ENCODE peak calls at places on chromosomes 6 and 20, in four cellular contexts. One of them, this sample, is unnamed.

GRCh38 chr6:158666637-158667359 is 16.9 kb downstream of the SYTL3 start:
- DNase-seq in A549: no peak
- DNase-seq in HepG2: no peak
- DNase-seq in K562: no peak
- DNase-seq in this sample: peak; percentile 71

GRCh38 chr6:3324262-3324942 is 65.7 kb downstream of the PSMG4 start:
- DNase-seq in HepG2: peak; percentile 17
- DNase-seq in A549: peak; percentile 73
- DNase-seq in K562: peak; percentile 91
- DNase-seq in this sample: peak; percentile 97

GRCh38 chr6:88165877-88166492 is at the start of gene CNR1:
- DNase-seq in K562: no peak
- DNase-seq in A549: peak; percentile 3
- DNase-seq in HepG2: no peak
- DNase-seq in this sample: no peak

GRCh38 chr6:28370440-28370839 is 20.7 kb downstream of the ZKSCAN3 start:
- DNase-seq in HepG2: no peak
- DNase-seq in K562: no peak
- DNase-seq in A549: no peak
- DNase-seq in this sample: no peak

GRCh38 chr6:166675736-166676135 is 48.7 kb upstream of the RPS6KA2 start:
- DNase-seq in A549: no peak
- DNase-seq in HepG2: peak; percentile 13
- DNase-seq in K562: no peak
- DNase-seq in this sample: no peak

GRCh38 chr6:26360451-26361416 is 4.3 kb upstream of the BTN3A2 start:
- DNase-seq in A549: no peak
- DNase-seq in HepG2: no peak
- DNase-seq in K562: no peak
- DNase-seq in this sample: no peak

GRCh38 chr6:162468326-162468725 is 259.2 kb downstream of the PRKN start:
- DNase-seq in HepG2: no peak
- DNase-seq in A549: no peak
- DNase-seq in K562: no peak
- DNase-seq in this sample: no peak

GRCh38 chr20:59785986-59786753 is 147.3 kb downstream of the SYCP2 start:
- DNase-seq in A549: no peak
- DNase-seq in K562: no peak
- DNase-seq in HepG2: no peak
- DNase-seq in this sample: no peak

GRCh38 chr6:145875496-145876244 is 61.1 kb upstream of the FBXO30 start:
- DNase-seq in K562: no peak
- DNase-seq in HepG2: no peak
- DNase-seq in A549: no peak
- DNase-seq in this sample: no peak

GRCh38 chr6:8539446-8539845 is 104.1 kb upstream of the SLC35B3 start:
- DNase-seq in A549: no peak
- DNase-seq in HepG2: peak; percentile 28
- DNase-seq in K562: no peak
- DNase-seq in this sample: no peak

GRCh38 chr20:6502999-6503398 is 264.5 kb upstream of the BMP2 start:
- DNase-seq in A549: no peak
- DNase-seq in K562: no peak
- DNase-seq in HepG2: no peak
- DNase-seq in this sample: no peak

GRCh38 chr6:108961985-108962384 is 113.8 kb downstream of the ARMC2 start:
- DNase-seq in K562: no peak
- DNase-seq in A549: no peak
- DNase-seq in HepG2: no peak
- DNase-seq in this sample: peak; percentile 90

GRCh38 chr6:111990214-111990613 is 63.7 kb upstream of the CCN6 start:
- DNase-seq in A549: no peak
- DNase-seq in HepG2: no peak
- DNase-seq in K562: no peak
- DNase-seq in this sample: no peak

GRCh38 chr20:5864873-5865582 is 85.3 kb downstream of the TRMT6 start:
- DNase-seq in A549: no peak
- DNase-seq in HepG2: no peak
- DNase-seq in K562: no peak
- DNase-seq in this sample: peak; percentile 67

GRCh38 chr6:18388942-18389341 is 1.8 kb downstream of the RNF144B start:
- DNase-seq in K562: no peak
- DNase-seq in HepG2: peak; percentile 82
- DNase-seq in A549: no peak
- DNase-seq in this sample: peak; percentile 77

GRCh38 chr6:3517350-3517749 is 60.5 kb upstream of the SLC22A23 start:
- DNase-seq in HepG2: no peak
- DNase-seq in K562: no peak
- DNase-seq in A549: no peak
- DNase-seq in this sample: peak; percentile 95

GRCh38 chr6:13825871-13826270 is 11.5 kb upstream of the MCUR1 start:
- DNase-seq in HepG2: peak; percentile 41
- DNase-seq in A549: no peak
- DNase-seq in K562: no peak
- DNase-seq in this sample: no peak

GRCh38 chr6:44582930-44583329 is 195.4 kb downstream of the CDC5L start:
- DNase-seq in K562: no peak
- DNase-seq in HepG2: no peak
- DNase-seq in A549: no peak
- DNase-seq in this sample: no peak

GRCh38 chr6:43144879-43145278 is 26.2 kb upstream of the SRF start:
- DNase-seq in K562: peak; percentile 55
- DNase-seq in A549: no peak
- DNase-seq in HepG2: no peak
- DNase-seq in this sample: peak; percentile 38

GRCh38 chr6:80132942-80133517 is 26.6 kb downstream of the BCKDHB start:
- DNase-seq in K562: peak; percentile 51
- DNase-seq in A549: peak; percentile 3
- DNase-seq in HepG2: peak; percentile 27
- DNase-seq in this sample: peak; percentile 72

GRCh38 chr20:16701296-16701695 is 28.5 kb upstream of the SNRPB2 start:
- DNase-seq in A549: no peak
- DNase-seq in HepG2: peak; percentile 40
- DNase-seq in K562: no peak
- DNase-seq in this sample: no peak

DNA sequence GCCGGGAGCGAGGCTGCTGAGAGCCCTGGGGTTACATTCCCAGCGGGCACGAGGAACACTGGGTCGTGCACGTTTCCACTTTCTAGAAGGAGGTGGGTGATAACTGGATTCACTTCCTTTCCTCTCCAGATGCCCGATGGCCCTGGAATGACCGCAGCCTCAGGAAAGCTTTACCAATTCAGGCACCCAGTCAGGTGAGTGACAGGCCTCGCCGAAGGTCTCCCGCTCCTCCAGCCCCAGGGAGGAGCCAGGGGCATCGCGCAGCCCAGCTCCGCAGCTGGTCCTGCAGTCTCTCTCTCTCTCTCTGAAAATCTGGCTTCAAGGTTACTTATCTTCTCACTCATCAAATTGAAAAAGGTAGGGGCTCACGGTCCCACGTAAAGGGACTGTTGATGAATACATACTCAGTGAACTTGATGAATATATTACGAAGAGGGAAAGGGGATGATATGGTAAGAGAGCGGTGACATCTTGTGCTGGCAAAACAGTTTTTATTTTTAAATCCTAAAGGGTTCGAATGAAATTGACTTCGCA is 875 bp downstream of the RIPPLY2 start:
- DNase-seq in A549: no peak
- DNase-seq in K562: no peak
- DNase-seq in HepG2: no peak
- DNase-seq in this sample: no peak
- TF ChIP-seq MAZ in A549: no peak
- TF ChIP-seq MAZ in K562: no peak
- TF ChIP-seq MAZ in HepG2: no peak
- TF ChIP-seq MAZ in this sample: no peak

GRCh38 chr20:48661575-48662473 is 166.0 kb downstream of the PREX1 start:
- DNase-seq in HepG2: no peak
- DNase-seq in A549: no peak
- DNase-seq in K562: no peak
- DNase-seq in this sample: no peak
- TF ChIP-seq CTCF in HepG2: no peak
- TF ChIP-seq CTCF in A549: no peak
- TF ChIP-seq CTCF in K562: no peak
- TF ChIP-seq CTCF in this sample: no peak

GRCh38 chr20:32004963-32005362 is 5.3 kb upstream of the CCM2L start:
- DNase-seq in K562: peak; percentile 30
- DNase-seq in HepG2: no peak
- DNase-seq in A549: no peak
- DNase-seq in this sample: peak; percentile 36
- TF ChIP-seq MAZ in K562: no peak
- TF ChIP-seq MAZ in HepG2: no peak
- TF ChIP-seq MAZ in A549: no peak
- TF ChIP-seq MAZ in this sample: no peak

GRCh38 chr20:33181482-33182093 is 13.6 kb downstream of the BPIFA2 start:
- DNase-seq in K562: no peak
- DNase-seq in HepG2: no peak
- DNase-seq in A549: no peak
- DNase-seq in this sample: no peak

GRCh38 chr20:33183292-33183691 is 15.3 kb downstream of the BPIFA2 start:
- DNase-seq in A549: no peak
- DNase-seq in HepG2: no peak
- DNase-seq in K562: no peak
- DNase-seq in this sample: no peak

GRCh38 chr20:33178726-33179125 is 10.8 kb downstream of the BPIFA2 start:
- DNase-seq in K562: no peak
- DNase-seq in HepG2: peak; percentile 57
- DNase-seq in A549: peak; percentile 16
- DNase-seq in this sample: no peak

GRCh38 chr20:33177866-33178265 is 9.9 kb downstream of the BPIFA2 start:
- DNase-seq in HepG2: no peak
- DNase-seq in K562: no peak
- DNase-seq in A549: no peak
- DNase-seq in this sample: no peak

GRCh38 chr20:33180169-33180568 is 12.2 kb downstream of the BPIFA2 start:
- DNase-seq in HepG2: no peak
- DNase-seq in A549: no peak
- DNase-seq in K562: no peak
- DNase-seq in this sample: no peak
- TF ChIP-seq CTCF in HepG2: no peak
- TF ChIP-seq CTCF in A549: no peak
- TF ChIP-seq CTCF in K562: no peak
- TF ChIP-seq CTCF in this sample: no peak

DNA sequence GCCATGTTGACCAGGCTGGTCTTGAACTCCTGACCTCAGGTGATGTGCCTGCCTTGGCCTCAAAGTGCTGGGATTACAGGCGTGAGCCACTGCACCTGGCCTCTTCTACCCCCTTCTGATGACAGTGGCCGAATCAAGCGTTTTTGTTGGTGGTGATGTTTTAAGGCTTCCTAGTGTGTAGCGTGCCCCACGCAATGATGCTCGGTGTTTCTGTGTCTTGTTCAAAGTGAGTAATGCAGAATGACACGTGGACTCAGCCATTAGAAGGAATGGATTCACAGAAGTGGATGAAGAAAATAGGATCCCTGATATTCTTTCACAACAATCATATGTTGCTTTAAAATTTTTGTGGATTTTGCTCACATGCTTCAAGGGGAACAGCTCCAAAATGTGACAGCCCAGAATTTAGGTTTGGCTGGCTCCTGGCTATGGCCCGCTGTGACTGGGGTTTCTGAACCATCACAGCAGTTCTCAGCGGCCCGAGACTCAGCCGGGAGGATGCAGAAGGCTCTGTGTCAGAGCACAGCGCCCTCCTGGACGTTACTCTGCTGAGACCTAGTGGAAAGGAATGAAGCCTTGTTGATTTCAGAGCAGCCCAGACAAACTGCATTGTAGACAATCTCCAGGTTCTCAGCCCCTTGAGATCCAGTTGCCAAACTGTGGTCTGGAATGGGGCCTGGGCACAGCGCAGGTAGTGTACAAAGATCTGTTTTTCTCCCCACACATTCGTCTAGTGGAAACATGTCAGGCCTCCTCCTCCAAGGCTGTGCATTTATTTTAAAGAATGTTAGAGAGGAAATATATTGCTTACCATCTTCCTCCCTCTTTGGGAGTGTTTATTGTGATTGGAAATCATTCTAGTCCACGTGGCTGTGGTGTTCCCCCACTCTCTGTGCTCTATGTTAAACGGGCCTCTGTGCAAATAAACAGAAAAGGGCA is 57.5 kb upstream of the TIAM2 start:
- DNase-seq in K562: no peak
- DNase-seq in HepG2: no peak
- DNase-seq in A549: no peak
- DNase-seq in this sample: peak; percentile 77
- TF ChIP-seq MAZ in K562: no peak
- TF ChIP-seq MAZ in HepG2: no peak
- TF ChIP-seq MAZ in A549: no peak
- TF ChIP-seq MAZ in this sample: no peak

This sample was measured in IMR-90.